ENCODE peak calls at places on chromosomes 13 and 19, in nine cellular contexts. K is colonic mucosa, V is ovary, H is psoas muscle, M is fibroblast of lung, P is stomach, N is endodermal cell, F is upper lobe of right lung, T is spleen. J is an unnamed sample.

GRCh38 chr19:15555759-15556633 is 47.7 kb downstream of the CYP4F22 start:
- DNase-seq in K (peak; percentile 90), V (peak; percentile 74), H (peak; percentile 88), M (peak; percentile 86), P (peak; percentile 88), N (peak; percentile 99), F (peak; percentile 94), T (peak; percentile 97), J (peak; percentile 96)

GRCh38 chr19:52935434-52935833 is 12.2 kb upstream of the ZNF888 start:
- DNase-seq in K (no peak), V (no peak), H (no peak), M (peak; percentile 86), P (peak; percentile 53), N (no peak), F (no peak), T (no peak), J (no peak)

GRCh38 chr19:336067-336614 is 8.5 kb downstream of the MIER2 start:
- DNase-seq in K (no peak), V (peak; percentile 62), H (no peak), M (no peak), P (no peak), N (no peak), F (no peak), T (no peak), J (no peak)

GRCh38 chr13:47175172-47175806 is 278.4 kb upstream of the HTR2A start:
- DNase-seq in K (no peak), V (no peak), H (no peak), M (peak; percentile 94), P (no peak), N (no peak), F (no peak), T (no peak), J (no peak)

GRCh38 chr19:5403968-5404640 is 51.1 kb upstream of the ZNRF4 start:
- DNase-seq in K (peak; percentile 75), V (peak; percentile 54), H (peak; percentile 70), M (peak; percentile 79), P (peak; percentile 70), N (peak; percentile 99), F (peak; percentile 87), T (peak; percentile 80), J (peak; percentile 88)

GRCh38 chr19:34556500-34556899 is 74.9 kb downstream of the WTIP start:
- DNase-seq in K (no peak), V (no peak), H (no peak), M (no peak), P (no peak), N (peak; percentile 84), F (no peak), T (no peak), J (peak; percentile 36)

GRCh38 chr13:37173214-37173613 is 67.8 kb upstream of the CSNK1A1L start:
- DNase-seq in K (no peak), V (no peak), H (no peak), M (peak; percentile 92), P (no peak), N (peak; percentile 56), F (no peak), T (no peak), J (no peak)

GRCh38 chr13:96844195-96844594 is 150.1 kb downstream of the OXGR1 start:
- DNase-seq in K (no peak), V (no peak), H (no peak), M (no peak), P (no peak), N (no peak), F (no peak), T (no peak), J (no peak)

GRCh38 chr19:53707278-53707677 is 75.5 kb downstream of the DPRX start:
- DNase-seq in K (no peak), V (no peak), H (no peak), M (no peak), P (no peak), N (no peak), F (no peak), T (no peak), J (no peak)

GRCh38 chr13:41111454-41111853 is 21.1 kb downstream of the KBTBD6 start:
- DNase-seq in K (no peak), V (no peak), H (no peak), M (no peak), P (no peak), N (no peak), F (no peak), T (no peak), J (no peak)

GRCh38 chr13:67620665-67621064 is 390.5 kb upstream of the PCDH9 start:
- DNase-seq in K (no peak), V (no peak), H (no peak), M (peak; percentile 82), P (no peak), N (no peak), F (no peak), T (no peak), J (no peak)

GRCh38 chr19:36483653-36484052 is 5.7 kb downstream of the ZNF566 start:
- DNase-seq in K (no peak), V (no peak), H (no peak), M (no peak), P (no peak), N (no peak), F (no peak), T (no peak), J (no peak)

GRCh38 chr19:39479916-39480315 is 722 bp upstream of the TIMM50 start:
- DNase-seq in K (no peak), V (no peak), H (no peak), M (no peak), P (no peak), N (no peak), F (no peak), T (no peak), J (no peak)

GRCh38 chr13:40668335-40668734 is 1.9 kb upstream of the FOXO1 start:
- DNase-seq in K (peak; percentile 57), V (peak; percentile 44), H (peak; percentile 48), M (no peak), P (no peak), N (peak; percentile 73), F (no peak), T (peak; percentile 84), J (no peak)

GRCh38 chr19:32415246-32415645 is 9.7 kb downstream of the DPY19L3 start:
- DNase-seq in K (no peak), V (no peak), H (no peak), M (no peak), P (no peak), N (no peak), F (no peak), T (no peak), J (no peak)

GRCh38 chr19:11169896-11170678 is 14.5 kb upstream of the SPC24 start:
- DNase-seq in K (no peak), V (no peak), H (peak; percentile 41), M (no peak), P (no peak), N (no peak), F (no peak), T (no peak), J (no peak)

GRCh38 chr19:42301646-42302204 is at the start of gene PRR19:
- DNase-seq in K (peak; percentile 61), V (no peak), H (no peak), M (no peak), P (no peak), N (no peak), F (no peak), T (no peak), J (no peak)

GRCh38 chr19:50500060-50500752 is 10.8 kb downstream of the JOSD2 start:
- DNase-seq in K (no peak), V (no peak), H (peak; percentile 83), M (no peak), P (no peak), N (peak; percentile 77), F (no peak), T (peak; percentile 70), J (peak; percentile 75)
- H3K27me3 ChIP-seq in K (no peaks in the 10 kb centered on the region), V (no peaks in the 10 kb centered on the region), H (no peaks in the 10 kb centered on the region), M (peaks cover 6% of the 10 kb centered on the region), P (no peaks in the 10 kb centered on the region), N (peaks cover 29% of the 10 kb centered on the region), F (no peaks in the 10 kb centered on the region), T (no peaks in the 10 kb centered on the region), J (no peaks in the 10 kb centered on the region)

GRCh38 chr19:21513651-21514050 is 8.2 kb downstream of the ZNF429 start:
- DNase-seq in K (no peak), V (no peak), H (no peak), M (peak; percentile 10), P (no peak), N (no peak), F (no peak), T (no peak), J (no peak)

GRCh38 chr19:21519488-21519887 is 14.1 kb downstream of the ZNF429 start:
- DNase-seq in K (no peak), V (no peak), H (no peak), M (no peak), P (no peak), N (no peak), F (no peak), T (no peak), J (peak; percentile 18)
- H3K9me3 ChIP-seq in K (peaks cover 15% of the 10 kb centered on the region), V (peaks cover 13% of the 10 kb centered on the region), H (peaks cover 19% of the 10 kb centered on the region), M (no peaks in the 10 kb centered on the region), P (peaks cover 100% of the 10 kb centered on the region), N (peaks cover 90% of the 10 kb centered on the region), F (peaks cover 41% of the 10 kb centered on the region), T (peaks cover 28% of the 10 kb centered on the region), J (peaks cover 6% of the 10 kb centered on the region)

GRCh38 chr19:13953021-13953531 is 767 bp downstream of the DCAF15 start:
- DNase-seq in K (peak; percentile 80), V (no peak), H (no peak), M (peak; percentile 52), P (peak; percentile 36), N (peak; percentile 70), F (no peak), T (no peak), J (no peak)

GRCh38 chr19:13951043-13951442 is 1.3 kb upstream of the DCAF15 start:
- DNase-seq in K (no peak), V (no peak), H (no peak), M (no peak), P (no peak), N (no peak), F (no peak), T (no peak), J (no peak)

GRCh38 chr19:13952154-13953020 is at the start of gene DCAF15:
- DNase-seq in K (peak; percentile 99), V (peak; percentile 99), H (peak; percentile 99), M (peak; percentile 99), P (peak; percentile 99), N (peak; percentile 99), F (peak; percentile 99), T (peak; percentile 99), J (peak; percentile 99)

GRCh38 chr19:13954185-13954584 is 1.9 kb downstream of the DCAF15 start:
- DNase-seq in K (no peak), V (no peak), H (no peak), M (no peak), P (no peak), N (no peak), F (no peak), T (no peak), J (no peak)

DNA sequence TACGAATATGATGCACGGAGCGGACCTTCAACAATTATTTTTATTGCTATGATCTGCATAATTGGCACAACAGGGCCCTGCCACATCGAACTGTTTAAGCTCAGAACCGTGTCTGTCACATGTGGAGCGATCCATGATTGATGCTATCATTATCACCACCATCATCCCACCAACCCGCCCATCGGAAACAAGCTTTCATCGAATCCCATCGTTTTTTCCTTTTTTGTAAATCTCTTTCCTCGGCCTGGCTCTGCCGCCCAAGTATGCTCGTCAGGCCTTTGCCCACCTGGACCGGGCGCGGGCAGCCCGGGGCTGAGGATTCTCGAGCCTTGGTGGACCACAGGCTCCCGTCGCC is 533 bp upstream of the DCAF15 start:
- DNase-seq in K (no peak), V (no peak), H (no peak), M (no peak), P (no peak), N (no peak), F (no peak), T (no peak), J (no peak)
- H3K4me3 ChIP-seq in K (peak overlapping the region; percentile 22), V (peak overlapping the region; percentile 37), H (peak overlapping the region; percentile 80), M (peak overlapping the region; percentile 66), P (peak overlapping the region; percentile 87), N (peak overlapping the region; percentile 41), F (peak overlapping the region; percentile 72), T (peak overlapping the region; percentile 71), J (peak overlapping the region; percentile 22)

GRCh38 chr13:44281252-44282000 is 92.2 kb upstream of the SERP2 start:
- DNase-seq in K (no peak), V (no peak), H (no peak), M (peak; percentile 47), P (peak; percentile 47), N (no peak), F (no peak), T (no peak), J (peak; percentile 52)
- H3K27me3 ChIP-seq in K (no peaks in the 10 kb centered on the region), V (no peaks in the 10 kb centered on the region), H (no peaks in the 10 kb centered on the region), M (no peaks in the 10 kb centered on the region), P (no peaks in the 10 kb centered on the region), N (no peaks in the 10 kb centered on the region), F (no peaks in the 10 kb centered on the region), T (no peaks in the 10 kb centered on the region), J (no peaks in the 10 kb centered on the region)